ENCODE peak calls at places on chromosomes 16 and 17, in ten cellular contexts. C, Z, B, I, R, L, J, N, T and M are unnamed samples.

GRCh38 chr16:84502581-84502980 is 1.9 kb downstream of the MEAK7 start:
- DNase-seq in B (no peak), Z (no peak), I (no peak), L (no peak), N (peak), R (no peak), T (peak), J (no peak), C (peak), M (peak)

GRCh38 chr17:70520447-70520846 is 351.1 kb downstream of the KCNJ2 start:
- DNase-seq in R (no peak), T (no peak), B (no peak), I (no peak), N (no peak), Z (no peak), C (no peak), L (no peak), J (no peak), M (no peak)

GRCh38 chr16:67241008-67241900 is 6.0 kb downstream of the FHOD1 start:
- DNase-seq in B (no peak), N (peak), I (no peak), C (peak), R (no peak), J (no peak), Z (peak), L (peak), T (peak), M (peak)

GRCh38 chr17:81368623-81369022 is 26.6 kb upstream of the BAHCC1 start:
- DNase-seq in R (no peak), J (no peak), T (no peak), I (no peak), N (no peak), B (no peak), C (no peak), L (no peak), Z (no peak), M (no peak)

GRCh38 chr16:86939609-86940008 is 361.3 kb downstream of the FOXL1 start:
- DNase-seq in C (no peak), R (no peak), Z (no peak), J (no peak), T (no peak), L (no peak), I (no peak), N (peak), B (no peak), M (no peak)

GRCh38 chr17:29241015-29241963 is 5.4 kb upstream of the CRYBA1 start:
- DNase-seq in J (no peak), Z (peak), C (peak), N (peak), R (no peak), T (no peak), L (peak), I (no peak), B (no peak), M (peak)

GRCh38 chr17:66578781-66579489 is 256.0 kb upstream of the CACNG5 start:
- DNase-seq in N (no peak), B (no peak), Z (no peak), T (no peak), J (no peak), I (no peak), R (no peak), C (no peak), L (no peak), M (no peak)

GRCh38 chr17:3532106-3532858 is 25.3 kb downstream of the TRPV3 start:
- DNase-seq in C (peak), I (no peak), B (no peak), N (no peak), J (no peak), T (no peak), R (no peak), Z (no peak), L (no peak), M (peak)

GRCh38 chr17:75515523-75516254 is at the start of gene CASKIN2:
- DNase-seq in L (peak), C (peak), N (peak), B (peak), J (peak), Z (peak), I (peak), R (peak), T (peak), M (peak)

GRCh38 chr17:49730078-49730786 is 22.5 kb upstream of the SLC35B1 start:
- DNase-seq in N (peak), Z (peak), I (no peak), C (peak), L (peak), J (no peak), R (no peak), T (peak), B (no peak), M (peak)

GRCh38 chr16:12386076-12386641 is 409.6 kb downstream of the SNX29 start:
- DNase-seq in Z (no peak), T (no peak), I (no peak), J (no peak), L (no peak), R (no peak), C (no peak), N (no peak), B (no peak), M (no peak)

GRCh38 chr16:81485824-81486554 is 41.4 kb downstream of the CMIP start:
- DNase-seq in L (no peak), J (no peak), I (no peak), N (peak), C (no peak), B (no peak), T (no peak), R (no peak), Z (no peak), M (no peak)

GRCh38 chr16:4450921-4451619 is 23.4 kb downstream of the NMRAL1 start:
- DNase-seq in R (no peak), L (no peak), N (peak), J (no peak), B (no peak), C (no peak), I (no peak), Z (no peak), T (no peak), M (no peak)

GRCh38 chr17:55584861-55585260 is 73.6 kb upstream of the SMIM36 start:
- DNase-seq in L (no peak), R (no peak), T (no peak), J (no peak), I (no peak), N (no peak), Z (no peak), B (no peak), C (no peak), M (no peak)

GRCh38 chr17:76385892-76386786 is 1.7 kb downstream of the SPHK1 start:
- DNase-seq in B (peak), R (peak), C (peak), Z (no peak), L (peak), T (peak), N (peak), J (peak), I (peak), M (peak)

GRCh38 chr17:27810211-27810901 is 10.0 kb upstream of the NOS2 start:
- DNase-seq in N (no peak), I (peak), L (no peak), R (no peak), T (no peak), J (no peak), Z (peak), C (no peak), B (peak), M (no peak)

GRCh38 chr16:29729116-29729521 is 16.7 kb downstream of the C16orf54 start:
- DNase-seq in B (no peak), C (peak), L (no peak), R (no peak), N (peak), T (no peak), I (no peak), Z (peak), J (no peak), M (no peak)

GRCh38 chr17:75652934-75653549 is 13.9 kb downstream of the RECQL5 start:
- DNase-seq in B (no peak), N (peak), I (no peak), L (no peak), C (no peak), J (peak), T (no peak), R (no peak), Z (no peak), M (no peak)

GRCh38 chr16:3554351-3554928 is 22.8 kb downstream of the NLRC3 start:
- DNase-seq in R (no peak), C (no peak), N (no peak), T (no peak), J (no peak), B (no peak), L (no peak), I (no peak), Z (no peak), M (no peak)

GRCh38 chr17:77772461-77772897 is 186.0 kb upstream of the TNRC6C start:
- DNase-seq in R (peak), T (peak), Z (no peak), B (peak), L (no peak), I (peak), C (peak), N (peak), J (peak), M (peak)